ENCODE peak calls at places on chromosomes 12 and 14, in nine cellular contexts. T is NCI-H1694 treated with DMSO at 0.1 percent for 48 hours; E is NCI-H748 treated with DMSO at 0.1 percent for 48 hours; W is nucleus accumbens; B is thyroid gland; Y is aorta; I is effector memory CD4-positive, alpha-beta T cell; L is endothelial cell; S is HEK293T. C is an unnamed sample.

GRCh38 chr12:72057330-72057911 is 118.8 kb downstream of the TPH2 start:
- DNase-seq in T (no peak), E (peak), W (no peak), B (no peak), Y (no peak), I (no peak), L (no peak), S (no peak), C (no peak)

GRCh38 chr12:102197789-102198188 is at the start of gene PMCH:
- DNase-seq in T (no peak), E (no peak), W (no peak), B (no peak), Y (no peak), I (no peak), L (no peak), S (no peak), C (no peak)

GRCh38 chr12:54616933-54617535 is 17.7 kb downstream of the LACRT start:
- DNase-seq in T (no peak), E (no peak), W (no peak), B (no peak), Y (no peak), I (no peak), L (no peak), S (no peak), C (no peak)

GRCh38 chr12:100128509-100128908 is 14.2 kb downstream of the BLTP3B start:
- DNase-seq in T (peak), E (no peak), W (peak), B (peak), Y (peak), I (no peak), L (peak), S (peak), C (peak)

GRCh38 chr14:53044486-53044885 is 93.6 kb upstream of the FERMT2 start:
- DNase-seq in T (no peak), E (no peak), W (no peak), B (no peak), Y (no peak), I (no peak), L (no peak), S (no peak), C (no peak)

GRCh38 chr14:45135181-45135580 is 549 bp upstream of the FANCM start:
- DNase-seq in T (peak), E (peak), W (no peak), B (no peak), Y (no peak), I (no peak), L (no peak), S (no peak), C (no peak)

GRCh38 chr12:194276-194675 is 19.7 kb downstream of the SLC6A12 start:
- DNase-seq in T (no peak), E (no peak), W (no peak), B (no peak), Y (no peak), I (no peak), L (no peak), S (no peak), C (no peak)

GRCh38 chr12:93616584-93617101 is 44.2 kb downstream of the SOCS2 start:
- DNase-seq in T (no peak), E (no peak), W (no peak), B (no peak), Y (no peak), I (no peak), L (no peak), S (no peak), C (no peak)

GRCh38 chr12:122182887-122183587 is at the start of gene LRRC43:
- DNase-seq in T (peak), E (peak), W (no peak), B (peak), Y (no peak), I (no peak), L (peak), S (no peak), C (peak)

GRCh38 chr12:116276433-116277216 is 868 bp downstream of the MED13L start:
- DNase-seq in T (peak), E (no peak), W (peak), B (peak), Y (peak), I (peak), L (peak), S (peak), C (peak)

GRCh38 chr12:75177997-75178396 is 31.6 kb downstream of the KCNC2 start:
- DNase-seq in T (no peak), E (no peak), W (no peak), B (no peak), Y (no peak), I (no peak), L (no peak), S (no peak), C (no peak)

GRCh38 chr14:21226467-21226866 is 42.8 kb downstream of the HNRNPC start:
- DNase-seq in T (no peak), E (no peak), W (no peak), B (no peak), Y (no peak), I (no peak), L (no peak), S (no peak), C (no peak)

GRCh38 chr12:75101805-75102204 is 107.8 kb downstream of the KCNC2 start:
- DNase-seq in T (no peak), E (no peak), W (no peak), B (no peak), Y (no peak), I (no peak), L (no peak), S (no peak), C (no peak)

GRCh38 chr14:87745507-87746118 is 247.4 kb downstream of the GALC start:
- DNase-seq in T (peak), E (peak), W (no peak), B (peak), Y (no peak), I (no peak), L (peak), S (peak), C (peak)

GRCh38 chr14:91229005-91229382 is 15.5 kb downstream of the GPR68 start:
- DNase-seq in T (no peak), E (no peak), W (no peak), B (no peak), Y (no peak), I (no peak), L (no peak), S (no peak), C (no peak)

GRCh38 chr14:65959563-65960024 is 526.6 kb upstream of the CCDC196 start:
- DNase-seq in T (no peak), E (no peak), W (no peak), B (no peak), Y (no peak), I (no peak), L (no peak), S (no peak), C (no peak)

GRCh38 chr12:123956249-123956648 is 16.4 kb downstream of the CCDC92 start:
- DNase-seq in T (no peak), E (no peak), W (no peak), B (no peak), Y (no peak), I (no peak), L (no peak), S (no peak), C (no peak)

GRCh38 chr14:35879141-35879648 is 53.1 kb downstream of the BRMS1L start:
- DNase-seq in T (no peak), E (no peak), W (no peak), B (no peak), Y (no peak), I (no peak), L (no peak), S (no peak), C (no peak)

GRCh38 chr12:53131844-53132243 is 28.6 kb downstream of the SOAT2 start:
- DNase-seq in T (no peak), E (no peak), W (no peak), B (no peak), Y (no peak), I (no peak), L (no peak), S (no peak), C (no peak)

GRCh38 chr12:15044461-15044860 is 71.6 kb downstream of the PDE6H start:
- DNase-seq in T (no peak), E (no peak), W (no peak), B (no peak), Y (no peak), I (no peak), L (no peak), S (no peak), C (no peak)

GRCh38 chr12:45439039-45439438 is 223.1 kb downstream of the ANO6 start:
- DNase-seq in T (no peak), E (no peak), W (no peak), B (no peak), Y (no peak), I (no peak), L (no peak), S (no peak), C (no peak)

GRCh38 chr12:37672655-37673260 is 643.8 kb upstream of the ALG10B start:
- DNase-seq in T (no peak), E (no peak), W (no peak), B (no peak), Y (no peak), I (no peak), L (no peak), S (no peak), C (no peak)

GRCh38 chr12:68559246-68559645 is 51.5 kb upstream of the RAP1B start:
- DNase-seq in T (no peak), E (no peak), W (no peak), B (no peak), Y (no peak), I (no peak), L (no peak), S (no peak), C (no peak)

GRCh38 chr12:87427770-87428169 is 601.4 kb downstream of the C12orf50 start:
- DNase-seq in T (no peak), E (no peak), W (no peak), B (no peak), Y (no peak), I (no peak), L (no peak), S (no peak), C (no peak)